ENCODE peak calls at places on chromosomes 12 and 14, in four cellular contexts. One of them, this sample, is unnamed.

GRCh38 chr12:1930816-1931597 is 12.6 kb upstream of the CACNA2D4 start:
- DNase-seq in tibial artery: peak; percentile 60
- DNase-seq in ovary: peak; percentile 8
- DNase-seq in CD4-positive, CD25-positive, alpha-beta regulatory T cell: no peak
- DNase-seq in this sample: no peak

GRCh38 chr12:62749586-62749985 is 185.4 kb downstream of the PPM1H start:
- DNase-seq in tibial artery: no peak
- DNase-seq in ovary: no peak
- DNase-seq in CD4-positive, CD25-positive, alpha-beta regulatory T cell: no peak
- DNase-seq in this sample: no peak

GRCh38 chr14:99757331-99758070 is 35.7 kb upstream of the EML1 start:
- DNase-seq in tibial artery: peak; percentile 58
- DNase-seq in ovary: no peak
- DNase-seq in CD4-positive, CD25-positive, alpha-beta regulatory T cell: no peak
- DNase-seq in this sample: no peak

GRCh38 chr14:94029671-94030203 is 3.6 kb downstream of the OTUB2 start:
- DNase-seq in tibial artery: no peak
- DNase-seq in ovary: no peak
- DNase-seq in CD4-positive, CD25-positive, alpha-beta regulatory T cell: no peak
- DNase-seq in this sample: no peak

GRCh38 chr12:76337583-76337982 is 10.6 kb downstream of the BBS10 start:
- DNase-seq in tibial artery: no peak
- DNase-seq in ovary: no peak
- DNase-seq in CD4-positive, CD25-positive, alpha-beta regulatory T cell: no peak
- DNase-seq in this sample: no peak

GRCh38 chr14:61064866-61065265 is 83.8 kb downstream of the SLC38A6 start:
- DNase-seq in tibial artery: no peak
- DNase-seq in ovary: no peak
- DNase-seq in CD4-positive, CD25-positive, alpha-beta regulatory T cell: no peak
- DNase-seq in this sample: no peak

GRCh38 chr14:83924259-83924658 is 1605.7 kb upstream of the FLRT2 start:
- DNase-seq in tibial artery: no peak
- DNase-seq in ovary: no peak
- DNase-seq in CD4-positive, CD25-positive, alpha-beta regulatory T cell: no peak
- DNase-seq in this sample: no peak

GRCh38 chr12:56521209-56521589 is 421 bp upstream of the RBMS2 start:
- DNase-seq in tibial artery: no peak
- DNase-seq in ovary: no peak
- DNase-seq in CD4-positive, CD25-positive, alpha-beta regulatory T cell: no peak
- DNase-seq in this sample: no peak

GRCh38 chr14:76080009-76080408 is 71.7 kb upstream of the GPATCH2L start:
- DNase-seq in tibial artery: no peak
- DNase-seq in ovary: no peak
- DNase-seq in CD4-positive, CD25-positive, alpha-beta regulatory T cell: no peak
- DNase-seq in this sample: peak; percentile 57

GRCh38 chr14:94689218-94689984 is 77.2 kb downstream of the SERPINA3 start:
- DNase-seq in tibial artery: peak; percentile 72
- DNase-seq in ovary: peak; percentile 86
- DNase-seq in CD4-positive, CD25-positive, alpha-beta regulatory T cell: no peak
- DNase-seq in this sample: peak; percentile 64

GRCh38 chr12:123034865-123035264 is 54.4 kb downstream of the ARL6IP4 start:
- DNase-seq in tibial artery: no peak
- DNase-seq in ovary: no peak
- DNase-seq in CD4-positive, CD25-positive, alpha-beta regulatory T cell: no peak
- DNase-seq in this sample: no peak

GRCh38 chr12:69987453-69988102 is 162.6 kb downstream of the MYRFL start:
- DNase-seq in tibial artery: no peak
- DNase-seq in ovary: no peak
- DNase-seq in CD4-positive, CD25-positive, alpha-beta regulatory T cell: no peak
- DNase-seq in this sample: no peak

GRCh38 chr12:113914176-113914575 is 51.9 kb downstream of the RBM19 start:
- DNase-seq in tibial artery: no peak
- DNase-seq in ovary: no peak
- DNase-seq in CD4-positive, CD25-positive, alpha-beta regulatory T cell: no peak
- DNase-seq in this sample: no peak

GRCh38 chr14:91945776-91946305 is 1.7 kb downstream of the FBLN5 start:
- DNase-seq in tibial artery: no peak
- DNase-seq in ovary: no peak
- DNase-seq in CD4-positive, CD25-positive, alpha-beta regulatory T cell: no peak
- DNase-seq in this sample: no peak

GRCh38 chr14:39467889-39468524 is 35.8 kb upstream of the FBXO33 start:
- DNase-seq in tibial artery: no peak
- DNase-seq in ovary: no peak
- DNase-seq in CD4-positive, CD25-positive, alpha-beta regulatory T cell: no peak
- DNase-seq in this sample: no peak

GRCh38 chr12:80813820-80814219 is 97.1 kb downstream of the MYF5 start:
- DNase-seq in tibial artery: no peak
- DNase-seq in ovary: no peak
- DNase-seq in CD4-positive, CD25-positive, alpha-beta regulatory T cell: no peak
- DNase-seq in this sample: no peak

GRCh38 chr12:48292030-48292429 is 58.7 kb downstream of the ZNF641 start:
- DNase-seq in tibial artery: no peak
- DNase-seq in ovary: no peak
- DNase-seq in CD4-positive, CD25-positive, alpha-beta regulatory T cell: no peak
- DNase-seq in this sample: no peak

GRCh38 chr14:92315050-92315785 is 7.7 kb upstream of the SLC24A4 start:
- DNase-seq in tibial artery: no peak
- DNase-seq in ovary: no peak
- DNase-seq in CD4-positive, CD25-positive, alpha-beta regulatory T cell: no peak
- DNase-seq in this sample: no peak

GRCh38 chr12:91180577-91180976 is 2.0 kb downstream of the DCN start:
- DNase-seq in tibial artery: no peak
- DNase-seq in ovary: no peak
- DNase-seq in CD4-positive, CD25-positive, alpha-beta regulatory T cell: no peak
- DNase-seq in this sample: no peak

GRCh38 chr12:52698634-52699340 is 4.5 kb downstream of the KRT77 start:
- DNase-seq in tibial artery: no peak
- DNase-seq in ovary: no peak
- DNase-seq in CD4-positive, CD25-positive, alpha-beta regulatory T cell: no peak
- DNase-seq in this sample: no peak

GRCh38 chr14:101350021-101350420 is 211.3 kb upstream of the DIO3 start:
- DNase-seq in tibial artery: no peak
- DNase-seq in ovary: no peak
- DNase-seq in CD4-positive, CD25-positive, alpha-beta regulatory T cell: no peak
- DNase-seq in this sample: no peak

GRCh38 chr12:48717252-48717695 is 767 bp upstream of the CCNT1 start:
- DNase-seq in tibial artery: no peak
- DNase-seq in ovary: no peak
- DNase-seq in CD4-positive, CD25-positive, alpha-beta regulatory T cell: no peak
- DNase-seq in this sample: no peak

GRCh38 chr12:31370645-31371620 is 45.0 kb upstream of the SINHCAF start:
- DNase-seq in tibial artery: peak; percentile 13
- DNase-seq in ovary: no peak
- DNase-seq in CD4-positive, CD25-positive, alpha-beta regulatory T cell: no peak
- DNase-seq in this sample: no peak

GRCh38 chr12:47085815-47086252 is 6.1 kb upstream of the AMIGO2 start:
- DNase-seq in tibial artery: no peak
- DNase-seq in ovary: no peak
- DNase-seq in CD4-positive, CD25-positive, alpha-beta regulatory T cell: peak; percentile 42
- DNase-seq in this sample: no peak

GRCh38 chr12:52349196-52349595 is 18.1 kb downstream of the KRT85 start:
- DNase-seq in tibial artery: peak; percentile 3
- DNase-seq in ovary: no peak
- DNase-seq in CD4-positive, CD25-positive, alpha-beta regulatory T cell: no peak
- DNase-seq in this sample: no peak

GRCh38 chr14:50823763-50824636 is 7.0 kb downstream of the NIN start:
- DNase-seq in tibial artery: no peak
- DNase-seq in ovary: no peak
- DNase-seq in CD4-positive, CD25-positive, alpha-beta regulatory T cell: peak; percentile 39
- DNase-seq in this sample: no peak

GRCh38 chr14:92540472-92541048 is 27.0 kb downstream of the RIN3 start:
- DNase-seq in tibial artery: peak; percentile 97
- DNase-seq in ovary: peak; percentile 95
- DNase-seq in CD4-positive, CD25-positive, alpha-beta regulatory T cell: no peak
- DNase-seq in this sample: peak; percentile 82

GRCh38 chr14:71319646-71320045 is 412.4 kb downstream of the PCNX1 start:
- DNase-seq in tibial artery: no peak
- DNase-seq in ovary: no peak
- DNase-seq in CD4-positive, CD25-positive, alpha-beta regulatory T cell: no peak
- DNase-seq in this sample: no peak

GRCh38 chr12:108185002-108185401 is 55.9 kb downstream of the WSCD2 start:
- DNase-seq in tibial artery: no peak
- DNase-seq in ovary: no peak
- DNase-seq in CD4-positive, CD25-positive, alpha-beta regulatory T cell: no peak
- DNase-seq in this sample: no peak

GRCh38 chr12:64749466-64750202 is 9.6 kb downstream of the GNS start:
- DNase-seq in tibial artery: no peak
- DNase-seq in ovary: no peak
- DNase-seq in CD4-positive, CD25-positive, alpha-beta regulatory T cell: no peak
- DNase-seq in this sample: no peak

GRCh38 chr14:31142455-31143087 is 65.0 kb downstream of the HECTD1 start:
- DNase-seq in tibial artery: no peak
- DNase-seq in ovary: no peak
- DNase-seq in CD4-positive, CD25-positive, alpha-beta regulatory T cell: no peak
- DNase-seq in this sample: no peak

GRCh38 chr12:128133321-128134050 is 133.5 kb upstream of the TMEM132C start:
- DNase-seq in tibial artery: no peak
- DNase-seq in ovary: no peak
- DNase-seq in CD4-positive, CD25-positive, alpha-beta regulatory T cell: no peak
- DNase-seq in this sample: no peak

GRCh38 chr12:102676812-102677211 is 196.4 kb upstream of the IGF1 start:
- DNase-seq in tibial artery: no peak
- DNase-seq in ovary: no peak
- DNase-seq in CD4-positive, CD25-positive, alpha-beta regulatory T cell: no peak
- DNase-seq in this sample: no peak

GRCh38 chr14:68251766-68252100 is 432.2 kb downstream of the RAD51B start:
- DNase-seq in tibial artery: no peak
- DNase-seq in ovary: no peak
- DNase-seq in CD4-positive, CD25-positive, alpha-beta regulatory T cell: no peak
- DNase-seq in this sample: no peak
- H3K4me3 ChIP-seq in tibial artery: no peak overlapping the region
- H3K4me3 ChIP-seq in ovary: no peak overlapping the region
- H3K4me3 ChIP-seq in CD4-positive, CD25-positive, alpha-beta regulatory T cell: peak overlapping the region; percentile 32
- H3K4me3 ChIP-seq in this sample: no peak overlapping the region

GRCh38 chr14:22976620-22977433 is 5.5 kb downstream of the AJUBA start:
- DNase-seq in tibial artery: no peak
- DNase-seq in ovary: no peak
- DNase-seq in CD4-positive, CD25-positive, alpha-beta regulatory T cell: no peak
- DNase-seq in this sample: no peak
- H3K4me3 ChIP-seq in tibial artery: no peak overlapping the region
- H3K4me3 ChIP-seq in ovary: no peak overlapping the region
- H3K4me3 ChIP-seq in CD4-positive, CD25-positive, alpha-beta regulatory T cell: no peak overlapping the region
- H3K4me3 ChIP-seq in this sample: no peak overlapping the region

GRCh38 chr14:58430156-58430555 is 2.6 kb downstream of the KIAA0586 start:
- DNase-seq in tibial artery: no peak
- DNase-seq in ovary: no peak
- DNase-seq in CD4-positive, CD25-positive, alpha-beta regulatory T cell: no peak
- DNase-seq in this sample: no peak
- H3K4me3 ChIP-seq in tibial artery: no peak overlapping the region
- H3K4me3 ChIP-seq in ovary: no peak overlapping the region
- H3K4me3 ChIP-seq in CD4-positive, CD25-positive, alpha-beta regulatory T cell: peak overlapping the region; percentile 100
- H3K4me3 ChIP-seq in this sample: no peak overlapping the region

GRCh38 chr12:57737467-57738141 is 938 bp downstream of the AGAP2 start:
- DNase-seq in tibial artery: no peak
- DNase-seq in ovary: peak; percentile 54
- DNase-seq in CD4-positive, CD25-positive, alpha-beta regulatory T cell: no peak
- DNase-seq in this sample: no peak
- H3K4me3 ChIP-seq in tibial artery: peak overlapping the region; percentile 21
- H3K4me3 ChIP-seq in ovary: peak overlapping the region; percentile 2
- H3K4me3 ChIP-seq in CD4-positive, CD25-positive, alpha-beta regulatory T cell: no peak overlapping the region
- H3K4me3 ChIP-seq in this sample: peak overlapping the region; percentile 58

DNA sequence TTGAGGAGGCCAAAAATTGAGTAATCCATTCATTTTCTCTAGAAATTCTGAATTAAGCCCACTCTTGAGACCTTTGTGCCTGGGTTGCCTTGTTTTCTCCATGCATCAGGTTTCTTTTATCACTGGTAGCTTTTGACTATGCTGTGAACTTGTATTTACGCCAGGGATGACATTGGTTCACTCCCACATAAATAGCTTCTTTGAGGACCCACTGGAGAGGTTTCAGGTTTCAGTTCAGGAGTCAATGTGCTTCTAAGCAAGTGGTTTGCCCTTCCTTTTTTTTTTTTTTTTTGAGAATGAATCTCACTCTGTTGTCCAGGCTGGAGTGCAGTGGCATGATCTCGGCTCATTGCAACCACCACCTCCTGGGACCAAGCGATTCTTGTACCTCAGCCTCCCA is 10.2 kb upstream of the SLC17A8 start:
- DNase-seq in tibial artery: no peak
- DNase-seq in ovary: no peak
- DNase-seq in CD4-positive, CD25-positive, alpha-beta regulatory T cell: no peak
- DNase-seq in this sample: no peak
- H3K4me3 ChIP-seq in tibial artery: no peak overlapping the region
- H3K4me3 ChIP-seq in ovary: no peak overlapping the region
- H3K4me3 ChIP-seq in CD4-positive, CD25-positive, alpha-beta regulatory T cell: no peak overlapping the region
- H3K4me3 ChIP-seq in this sample: no peak overlapping the region

GRCh38 chr14:32497233-32497632 is 168.1 kb downstream of the AKAP6 start:
- DNase-seq in tibial artery: no peak
- DNase-seq in ovary: no peak
- DNase-seq in CD4-positive, CD25-positive, alpha-beta regulatory T cell: no peak
- DNase-seq in this sample: no peak
- H3K4me3 ChIP-seq in tibial artery: no peak overlapping the region
- H3K4me3 ChIP-seq in ovary: no peak overlapping the region
- H3K4me3 ChIP-seq in CD4-positive, CD25-positive, alpha-beta regulatory T cell: no peak overlapping the region
- H3K4me3 ChIP-seq in this sample: no peak overlapping the region

GRCh38 chr14:104968153-104968527 is 10.0 kb downstream of the AHNAK2 start:
- DNase-seq in tibial artery: peak; percentile 96
- DNase-seq in ovary: peak; percentile 79
- DNase-seq in CD4-positive, CD25-positive, alpha-beta regulatory T cell: no peak
- DNase-seq in this sample: no peak
- H3K4me3 ChIP-seq in tibial artery: peak overlapping the region; percentile 45
- H3K4me3 ChIP-seq in ovary: peak overlapping the region; percentile 27
- H3K4me3 ChIP-seq in CD4-positive, CD25-positive, alpha-beta regulatory T cell: no peak overlapping the region
- H3K4me3 ChIP-seq in this sample: peak overlapping the region; percentile 47